ENCODE peak calls at places on chromosomes 11 and 22, in seven cellular contexts. One of them, this sample, is unnamed.

GRCh38 chr11:797300-798092 is 585 bp downstream of the SLC25A22 start:
- DNase-seq in progenitor cell of endocrine pancreas: no peak
- DNase-seq in lung: peak
- DNase-seq in HFF-Myc: no peak
- DNase-seq in osteocyte: peak
- DNase-seq in colonic mucosa: peak
- DNase-seq in AG10803: peak
- DNase-seq in this sample: no peak

GRCh38 chr11:93740031-93740801 is 1.1 kb downstream of the TAF1D start:
- DNase-seq in osteocyte: no peak
- DNase-seq in AG10803: peak
- DNase-seq in colonic mucosa: peak
- DNase-seq in lung: peak
- DNase-seq in progenitor cell of endocrine pancreas: no peak
- DNase-seq in HFF-Myc: no peak
- DNase-seq in this sample: no peak

GRCh38 chr11:69957849-69958248 is 120.3 kb upstream of the ANO1 start:
- DNase-seq in osteocyte: no peak
- DNase-seq in lung: no peak
- DNase-seq in progenitor cell of endocrine pancreas: no peak
- DNase-seq in colonic mucosa: no peak
- DNase-seq in HFF-Myc: no peak
- DNase-seq in AG10803: no peak
- DNase-seq in this sample: no peak

GRCh38 chr11:78662811-78663210 is 88.1 kb upstream of the NARS2 start:
- DNase-seq in colonic mucosa: no peak
- DNase-seq in HFF-Myc: no peak
- DNase-seq in progenitor cell of endocrine pancreas: no peak
- DNase-seq in osteocyte: no peak
- DNase-seq in AG10803: no peak
- DNase-seq in lung: no peak
- DNase-seq in this sample: no peak

GRCh38 chr22:50016988-50017700 is 4.6 kb upstream of the IL17REL start:
- DNase-seq in HFF-Myc: no peak
- DNase-seq in osteocyte: no peak
- DNase-seq in lung: no peak
- DNase-seq in AG10803: no peak
- DNase-seq in colonic mucosa: no peak
- DNase-seq in progenitor cell of endocrine pancreas: no peak
- DNase-seq in this sample: no peak

GRCh38 chr11:119809346-119809745 is 80.3 kb upstream of the NECTIN1 start:
- DNase-seq in lung: no peak
- DNase-seq in progenitor cell of endocrine pancreas: no peak
- DNase-seq in HFF-Myc: no peak
- DNase-seq in colonic mucosa: no peak
- DNase-seq in osteocyte: no peak
- DNase-seq in AG10803: no peak
- DNase-seq in this sample: no peak

GRCh38 chr22:49768961-49769690 is 58.5 kb downstream of the BRD1 start:
- DNase-seq in osteocyte: no peak
- DNase-seq in colonic mucosa: no peak
- DNase-seq in progenitor cell of endocrine pancreas: no peak
- DNase-seq in HFF-Myc: no peak
- DNase-seq in AG10803: peak
- DNase-seq in lung: no peak
- DNase-seq in this sample: no peak

GRCh38 chr11:78773503-78773902 is 198.8 kb upstream of the NARS2 start:
- DNase-seq in AG10803: no peak
- DNase-seq in HFF-Myc: no peak
- DNase-seq in progenitor cell of endocrine pancreas: no peak
- DNase-seq in osteocyte: no peak
- DNase-seq in colonic mucosa: no peak
- DNase-seq in lung: no peak
- DNase-seq in this sample: no peak

GRCh38 chr11:32374261-32374711 is 61.1 kb downstream of the WT1 start:
- DNase-seq in osteocyte: no peak
- DNase-seq in HFF-Myc: peak
- DNase-seq in progenitor cell of endocrine pancreas: no peak
- DNase-seq in colonic mucosa: peak
- DNase-seq in AG10803: peak
- DNase-seq in lung: no peak
- DNase-seq in this sample: no peak

GRCh38 chr11:118000067-118000849 is 14.1 kb downstream of the IL10RA start:
- DNase-seq in progenitor cell of endocrine pancreas: no peak
- DNase-seq in AG10803: no peak
- DNase-seq in colonic mucosa: no peak
- DNase-seq in lung: no peak
- DNase-seq in HFF-Myc: no peak
- DNase-seq in osteocyte: no peak
- DNase-seq in this sample: no peak

GRCh38 chr11:63996512-63996911 is 10.3 kb downstream of the OTUB1 start:
- DNase-seq in HFF-Myc: no peak
- DNase-seq in colonic mucosa: no peak
- DNase-seq in lung: no peak
- DNase-seq in AG10803: no peak
- DNase-seq in progenitor cell of endocrine pancreas: peak
- DNase-seq in osteocyte: no peak
- DNase-seq in this sample: no peak

GRCh38 chr22:40324468-40325305 is 21.6 kb upstream of the ADSL start:
- DNase-seq in HFF-Myc: no peak
- DNase-seq in colonic mucosa: no peak
- DNase-seq in progenitor cell of endocrine pancreas: no peak
- DNase-seq in osteocyte: no peak
- DNase-seq in lung: no peak
- DNase-seq in AG10803: no peak
- DNase-seq in this sample: no peak

GRCh38 chr11:17786824-17787525 is 52.4 kb downstream of the KCNC1 start:
- DNase-seq in lung: no peak
- DNase-seq in HFF-Myc: peak
- DNase-seq in osteocyte: no peak
- DNase-seq in AG10803: peak
- DNase-seq in colonic mucosa: no peak
- DNase-seq in progenitor cell of endocrine pancreas: no peak
- DNase-seq in this sample: no peak

GRCh38 chr11:65295001-65295400 is 19.7 kb upstream of the CDC42EP2 start:
- DNase-seq in HFF-Myc: no peak
- DNase-seq in lung: no peak
- DNase-seq in colonic mucosa: no peak
- DNase-seq in osteocyte: no peak
- DNase-seq in progenitor cell of endocrine pancreas: no peak
- DNase-seq in AG10803: no peak
- DNase-seq in this sample: no peak

GRCh38 chr11:45147871-45148270 is 1.4 kb downstream of the PRDM11 start:
- DNase-seq in lung: peak
- DNase-seq in AG10803: no peak
- DNase-seq in osteocyte: peak
- DNase-seq in HFF-Myc: no peak
- DNase-seq in progenitor cell of endocrine pancreas: no peak
- DNase-seq in colonic mucosa: peak
- DNase-seq in this sample: no peak

GRCh38 chr11:131867457-131868257 is 497.2 kb downstream of the NTM start:
- DNase-seq in AG10803: peak
- DNase-seq in osteocyte: peak
- DNase-seq in lung: peak
- DNase-seq in progenitor cell of endocrine pancreas: peak
- DNase-seq in HFF-Myc: peak
- DNase-seq in colonic mucosa: peak
- DNase-seq in this sample: peak

GRCh38 chr11:111935331-111936044 is 1.7 kb upstream of the DIXDC1 start:
- DNase-seq in progenitor cell of endocrine pancreas: no peak
- DNase-seq in lung: no peak
- DNase-seq in HFF-Myc: no peak
- DNase-seq in colonic mucosa: no peak
- DNase-seq in AG10803: no peak
- DNase-seq in osteocyte: peak
- DNase-seq in this sample: no peak

GRCh38 chr11:131506376-131506775 is 136.0 kb downstream of the NTM start:
- DNase-seq in progenitor cell of endocrine pancreas: no peak
- DNase-seq in colonic mucosa: no peak
- DNase-seq in osteocyte: no peak
- DNase-seq in HFF-Myc: no peak
- DNase-seq in AG10803: no peak
- DNase-seq in lung: no peak
- DNase-seq in this sample: no peak

GRCh38 chr11:47356129-47356997 is 3.9 kb upstream of the MYBPC3 start:
- DNase-seq in colonic mucosa: no peak
- DNase-seq in progenitor cell of endocrine pancreas: no peak
- DNase-seq in lung: no peak
- DNase-seq in osteocyte: no peak
- DNase-seq in HFF-Myc: no peak
- DNase-seq in AG10803: no peak
- DNase-seq in this sample: no peak

GRCh38 chr11:134756811-134757540 is 344.9 kb upstream of the B3GAT1 start:
- DNase-seq in HFF-Myc: no peak
- DNase-seq in colonic mucosa: no peak
- DNase-seq in progenitor cell of endocrine pancreas: no peak
- DNase-seq in osteocyte: no peak
- DNase-seq in lung: peak
- DNase-seq in AG10803: no peak
- DNase-seq in this sample: no peak
- TF ChIP-seq CTCF in HFF-Myc: no peak
- TF ChIP-seq CTCF in colonic mucosa: no peak
- TF ChIP-seq CTCF in progenitor cell of endocrine pancreas: no peak
- TF ChIP-seq CTCF in osteocyte: no peak
- TF ChIP-seq CTCF in lung: no peak
- TF ChIP-seq CTCF in AG10803: no peak
- TF ChIP-seq CTCF in this sample: no peak

DNA sequence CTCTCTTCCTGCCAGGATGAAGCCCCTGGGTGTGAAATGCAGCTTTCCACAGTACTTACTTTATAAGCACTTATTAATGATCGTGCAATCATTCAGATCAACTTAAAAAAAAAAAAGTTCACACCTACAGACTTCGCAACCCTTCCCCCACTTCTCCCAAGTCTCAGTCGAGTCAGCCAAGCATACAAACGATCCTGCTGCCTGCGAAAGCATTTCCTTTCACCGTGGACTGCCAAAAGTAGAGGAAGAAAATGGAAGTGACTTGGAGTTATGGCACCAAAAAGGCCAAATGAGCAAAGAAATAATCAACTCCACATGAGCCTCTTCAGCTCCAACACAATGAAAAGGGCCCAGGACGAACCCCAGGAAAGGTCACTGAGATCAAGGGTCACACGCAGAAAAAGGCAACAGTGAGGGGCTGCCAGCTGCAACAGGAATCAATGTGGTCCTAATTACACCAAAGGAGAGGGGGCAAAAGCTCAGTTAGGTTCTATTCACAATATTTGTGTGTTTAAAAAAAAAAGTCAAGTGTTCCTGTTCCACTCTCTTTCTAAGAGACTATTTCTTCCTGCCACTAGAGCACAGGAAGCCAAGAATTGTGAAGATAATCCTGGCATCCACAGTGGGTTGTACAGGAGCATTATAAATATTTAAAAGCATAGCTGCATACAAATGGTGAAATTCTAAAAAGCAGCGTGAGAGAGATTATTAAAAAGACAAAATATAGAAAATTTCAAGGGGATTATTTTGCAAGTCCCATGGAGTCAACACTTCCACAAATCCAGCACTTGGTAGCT is 28.4 kb downstream of the CDON start:
- DNase-seq in progenitor cell of endocrine pancreas: no peak
- DNase-seq in colonic mucosa: no peak
- DNase-seq in AG10803: peak
- DNase-seq in osteocyte: no peak
- DNase-seq in HFF-Myc: no peak
- DNase-seq in lung: no peak
- DNase-seq in this sample: no peak
- TF ChIP-seq CTCF in progenitor cell of endocrine pancreas: no peak
- TF ChIP-seq CTCF in colonic mucosa: no peak
- TF ChIP-seq CTCF in AG10803: no peak
- TF ChIP-seq CTCF in osteocyte: no peak
- TF ChIP-seq CTCF in HFF-Myc: no peak
- TF ChIP-seq CTCF in lung: no peak
- TF ChIP-seq CTCF in this sample: no peak

DNA sequence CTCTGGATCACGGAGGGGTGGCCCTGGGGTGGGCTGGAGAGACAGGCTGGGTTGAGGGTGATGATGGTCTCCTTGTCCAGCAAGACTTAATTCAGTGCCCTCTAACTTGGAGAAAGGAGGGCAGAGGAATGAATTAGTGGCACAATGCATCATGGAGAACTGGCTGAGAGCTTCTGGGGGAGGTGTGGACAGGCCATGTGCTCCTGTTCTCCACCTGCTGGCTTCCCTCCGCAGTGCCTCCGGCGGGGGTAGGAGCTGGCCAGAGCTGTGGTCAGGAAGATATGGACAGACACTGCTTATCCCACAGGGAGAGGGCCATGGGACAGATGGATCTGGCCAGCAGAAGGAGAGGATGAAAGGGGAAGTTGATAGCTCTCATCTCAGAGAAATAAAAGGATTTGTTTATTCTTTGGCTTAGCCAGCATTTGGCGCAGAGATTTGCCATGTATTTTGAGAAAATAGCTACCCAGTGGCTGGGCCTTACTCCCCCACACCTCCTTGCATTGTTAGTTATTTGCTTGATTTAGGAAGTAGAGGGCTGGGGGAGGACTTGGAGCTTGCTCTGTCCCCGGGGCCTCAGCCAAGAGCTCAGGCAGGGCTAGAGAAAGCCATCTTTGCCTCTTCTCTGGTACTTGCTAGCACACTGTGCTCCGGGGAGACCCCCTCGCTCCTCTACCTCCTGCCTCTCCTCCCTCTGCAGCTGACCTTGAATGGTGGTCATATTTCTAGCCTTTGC is 93.2 kb downstream of the SCN3B start:
- DNase-seq in osteocyte: no peak
- DNase-seq in lung: no peak
- DNase-seq in colonic mucosa: no peak
- DNase-seq in AG10803: peak
- DNase-seq in progenitor cell of endocrine pancreas: peak
- DNase-seq in HFF-Myc: no peak
- DNase-seq in this sample: no peak
- TF ChIP-seq CTCF in osteocyte: no peak
- TF ChIP-seq CTCF in lung: no peak
- TF ChIP-seq CTCF in colonic mucosa: no peak
- TF ChIP-seq CTCF in AG10803: peak
- TF ChIP-seq CTCF in progenitor cell of endocrine pancreas: peak
- TF ChIP-seq CTCF in HFF-Myc: peak
- TF ChIP-seq CTCF in this sample: no peak

GRCh38 chr11:35485656-35486318 is 39.6 kb downstream of the PAMR1 start:
- DNase-seq in AG10803: peak
- DNase-seq in osteocyte: peak
- DNase-seq in progenitor cell of endocrine pancreas: peak
- DNase-seq in HFF-Myc: peak
- DNase-seq in colonic mucosa: peak
- DNase-seq in lung: peak
- DNase-seq in this sample: peak

GRCh38 chr11:35488117-35488516 is 37.3 kb downstream of the PAMR1 start:
- DNase-seq in osteocyte: no peak
- DNase-seq in AG10803: peak
- DNase-seq in colonic mucosa: no peak
- DNase-seq in progenitor cell of endocrine pancreas: no peak
- DNase-seq in HFF-Myc: no peak
- DNase-seq in lung: no peak
- DNase-seq in this sample: no peak

GRCh38 chr11:35486934-35487333 is 38.5 kb downstream of the PAMR1 start:
- DNase-seq in colonic mucosa: no peak
- DNase-seq in HFF-Myc: no peak
- DNase-seq in lung: no peak
- DNase-seq in AG10803: no peak
- DNase-seq in progenitor cell of endocrine pancreas: no peak
- DNase-seq in osteocyte: no peak
- DNase-seq in this sample: no peak

GRCh38 chr11:35486446-35486845 is 39.0 kb downstream of the PAMR1 start:
- DNase-seq in osteocyte: no peak
- DNase-seq in HFF-Myc: no peak
- DNase-seq in lung: no peak
- DNase-seq in progenitor cell of endocrine pancreas: no peak
- DNase-seq in colonic mucosa: no peak
- DNase-seq in AG10803: no peak
- DNase-seq in this sample: no peak

GRCh38 chr11:35487532-35488078 is 37.8 kb downstream of the PAMR1 start:
- DNase-seq in HFF-Myc: peak
- DNase-seq in lung: no peak
- DNase-seq in progenitor cell of endocrine pancreas: peak
- DNase-seq in AG10803: peak
- DNase-seq in colonic mucosa: peak
- DNase-seq in osteocyte: no peak
- DNase-seq in this sample: peak
- TF ChIP-seq CTCF in HFF-Myc: peak
- TF ChIP-seq CTCF in lung: no peak
- TF ChIP-seq CTCF in progenitor cell of endocrine pancreas: peak
- TF ChIP-seq CTCF in AG10803: peak
- TF ChIP-seq CTCF in colonic mucosa: no peak
- TF ChIP-seq CTCF in osteocyte: peak
- TF ChIP-seq CTCF in this sample: no peak

This sample was measured in omental fat pad.